ENCODE peak calls at places on chromosomes 13 and 19, in ten cellular contexts. U is upper lobe of right lung; A is stimulated activated CD4-positive, alpha-beta T cell treated with anti-CD3 and anti-CD28 coated beads, Interleukin-15, amount 100 ng/mL, for 24 hours; J is AG10803; W is iPS-NIHi11; E is NCI-H2081; M is caudate nucleus; L is hypothalamus; D is progenitor cell of endocrine pancreas; I is H1. C is an unnamed sample.

GRCh38 chr13:84606616-84607015 is 724.3 kb upstream of the SLITRK1 start:
- DNase-seq in U (no peak), A (no peak), J (no peak), W (no peak), E (no peak), M (no peak), L (no peak), D (no peak), I (no peak), C (no peak)

GRCh38 chr19:42281175-42282035 is 12.4 kb downstream of the CIC start:
- DNase-seq in U (no peak), A (peak), J (peak), W (peak), E (peak), M (peak), L (no peak), D (no peak), I (peak), C (no peak)

GRCh38 chr19:31570718-31571117 is 221.5 kb upstream of the TSHZ3 start:
- DNase-seq in U (no peak), A (no peak), J (no peak), W (no peak), E (no peak), M (no peak), L (no peak), D (no peak), I (no peak), C (no peak)

GRCh38 chr13:76687467-76687866 is 198.7 kb downstream of the KCTD12 start:
- DNase-seq in U (no peak), A (peak), J (no peak), W (no peak), E (no peak), M (no peak), L (no peak), D (no peak), I (no peak), C (no peak)

GRCh38 chr13:95355491-95355890 is 54.2 kb upstream of the ABCC4 start:
- DNase-seq in U (no peak), A (no peak), J (peak), W (no peak), E (no peak), M (no peak), L (no peak), D (no peak), I (no peak), C (no peak)

GRCh38 chr19:21482863-21483276 is 22.5 kb upstream of the ZNF429 start:
- DNase-seq in U (peak), A (peak), J (peak), W (peak), E (no peak), M (peak), L (no peak), D (no peak), I (peak), C (peak)

GRCh38 chr13:108850706-108851105 is 221.3 kb downstream of the MYO16 start:
- DNase-seq in U (no peak), A (no peak), J (no peak), W (no peak), E (no peak), M (no peak), L (no peak), D (no peak), I (no peak), C (no peak)

GRCh38 chr19:55063492-55063843 is 520 bp upstream of the RDH13 start:
- DNase-seq in U (no peak), A (no peak), J (no peak), W (no peak), E (no peak), M (no peak), L (no peak), D (no peak), I (no peak), C (no peak)

GRCh38 chr13:111969551-111970135 is 97.3 kb upstream of the SOX1 start:
- DNase-seq in U (no peak), A (no peak), J (no peak), W (no peak), E (no peak), M (no peak), L (no peak), D (no peak), I (no peak), C (no peak)

GRCh38 chr13:28707629-28708427 is 10.9 kb downstream of the SLC46A3 start:
- DNase-seq in U (no peak), A (no peak), J (peak), W (no peak), E (no peak), M (no peak), L (no peak), D (no peak), I (no peak), C (no peak)

C was measured in lower lobe of right lung.